ENCODE peak calls at places on chromosome 5, in four cellular contexts. One of them, this sample, is unnamed.

GRCh38 chr5:6713274-6714181 is at the start of gene TENT4A:
- DNase-seq in T-helper 1 cell: no peak
- DNase-seq in activated naive CD8-positive, alpha-beta T cell treated with anti-CD3 and anti-CD28 coated beads, Interleukin-2, amount 50 U/mL, for 16 hours: no peak
- DNase-seq in heart left ventricle: peak
- DNase-seq in this sample: no peak

GRCh38 chr5:54309751-54310432 is 481 bp downstream of the ARL15 start:
- DNase-seq in T-helper 1 cell: peak
- DNase-seq in activated naive CD8-positive, alpha-beta T cell treated with anti-CD3 and anti-CD28 coated beads, Interleukin-2, amount 50 U/mL, for 16 hours: no peak
- DNase-seq in heart left ventricle: peak
- DNase-seq in this sample: peak

GRCh38 chr5:116097301-116097700 is 12.5 kb downstream of the COMMD10 start:
- DNase-seq in T-helper 1 cell: no peak
- DNase-seq in activated naive CD8-positive, alpha-beta T cell treated with anti-CD3 and anti-CD28 coated beads, Interleukin-2, amount 50 U/mL, for 16 hours: no peak
- DNase-seq in heart left ventricle: no peak
- DNase-seq in this sample: no peak

GRCh38 chr5:107764976-107765684 is 94.4 kb upstream of the EFNA5 start:
- DNase-seq in T-helper 1 cell: no peak
- DNase-seq in activated naive CD8-positive, alpha-beta T cell treated with anti-CD3 and anti-CD28 coated beads, Interleukin-2, amount 50 U/mL, for 16 hours: no peak
- DNase-seq in heart left ventricle: no peak
- DNase-seq in this sample: no peak

GRCh38 chr5:178426326-178427130 is 163.7 kb downstream of the COL23A1 start:
- DNase-seq in T-helper 1 cell: no peak
- DNase-seq in activated naive CD8-positive, alpha-beta T cell treated with anti-CD3 and anti-CD28 coated beads, Interleukin-2, amount 50 U/mL, for 16 hours: no peak
- DNase-seq in heart left ventricle: no peak
- DNase-seq in this sample: no peak

GRCh38 chr5:88829053-88829452 is 53.9 kb downstream of the MEF2C start:
- DNase-seq in T-helper 1 cell: no peak
- DNase-seq in activated naive CD8-positive, alpha-beta T cell treated with anti-CD3 and anti-CD28 coated beads, Interleukin-2, amount 50 U/mL, for 16 hours: no peak
- DNase-seq in heart left ventricle: peak
- DNase-seq in this sample: no peak

GRCh38 chr5:155699385-155699784 is 627.6 kb upstream of the SGCD start:
- DNase-seq in T-helper 1 cell: no peak
- DNase-seq in activated naive CD8-positive, alpha-beta T cell treated with anti-CD3 and anti-CD28 coated beads, Interleukin-2, amount 50 U/mL, for 16 hours: no peak
- DNase-seq in heart left ventricle: no peak
- DNase-seq in this sample: no peak

GRCh38 chr5:124755565-124755964 is 9.1 kb upstream of the ZNF608 start:
- DNase-seq in T-helper 1 cell: no peak
- DNase-seq in activated naive CD8-positive, alpha-beta T cell treated with anti-CD3 and anti-CD28 coated beads, Interleukin-2, amount 50 U/mL, for 16 hours: no peak
- DNase-seq in heart left ventricle: no peak
- DNase-seq in this sample: no peak

GRCh38 chr5:124744170-124744911 is 2.1 kb downstream of the ZNF608 start:
- DNase-seq in T-helper 1 cell: no peak
- DNase-seq in activated naive CD8-positive, alpha-beta T cell treated with anti-CD3 and anti-CD28 coated beads, Interleukin-2, amount 50 U/mL, for 16 hours: no peak
- DNase-seq in heart left ventricle: peak
- DNase-seq in this sample: no peak

GRCh38 chr5:83586874-83587776 is 115.6 kb downstream of the VCAN start:
- DNase-seq in T-helper 1 cell: no peak
- DNase-seq in activated naive CD8-positive, alpha-beta T cell treated with anti-CD3 and anti-CD28 coated beads, Interleukin-2, amount 50 U/mL, for 16 hours: no peak
- DNase-seq in heart left ventricle: no peak
- DNase-seq in this sample: no peak

GRCh38 chr5:54669285-54669684 is 151.7 kb downstream of the SNX18 start:
- DNase-seq in T-helper 1 cell: no peak
- DNase-seq in activated naive CD8-positive, alpha-beta T cell treated with anti-CD3 and anti-CD28 coated beads, Interleukin-2, amount 50 U/mL, for 16 hours: no peak
- DNase-seq in heart left ventricle: no peak
- DNase-seq in this sample: no peak

GRCh38 chr5:134070979-134071849 is 43.3 kb upstream of the TCF7 start:
- DNase-seq in T-helper 1 cell: no peak
- DNase-seq in activated naive CD8-positive, alpha-beta T cell treated with anti-CD3 and anti-CD28 coated beads, Interleukin-2, amount 50 U/mL, for 16 hours: no peak
- DNase-seq in heart left ventricle: no peak
- DNase-seq in this sample: no peak

GRCh38 chr5:128782446-128782845 is 182.8 kb upstream of the SLC27A6 start:
- DNase-seq in T-helper 1 cell: no peak
- DNase-seq in activated naive CD8-positive, alpha-beta T cell treated with anti-CD3 and anti-CD28 coated beads, Interleukin-2, amount 50 U/mL, for 16 hours: no peak
- DNase-seq in heart left ventricle: peak
- DNase-seq in this sample: no peak

GRCh38 chr5:18171684-18172083 is 537.4 kb downstream of the TAF11L14 start:
- DNase-seq in T-helper 1 cell: no peak
- DNase-seq in activated naive CD8-positive, alpha-beta T cell treated with anti-CD3 and anti-CD28 coated beads, Interleukin-2, amount 50 U/mL, for 16 hours: no peak
- DNase-seq in heart left ventricle: no peak
- DNase-seq in this sample: no peak

GRCh38 chr5:131974956-131975726 is 29.7 kb upstream of the MEIKIN start:
- DNase-seq in T-helper 1 cell: peak
- DNase-seq in activated naive CD8-positive, alpha-beta T cell treated with anti-CD3 and anti-CD28 coated beads, Interleukin-2, amount 50 U/mL, for 16 hours: no peak
- DNase-seq in heart left ventricle: no peak
- DNase-seq in this sample: peak

GRCh38 chr5:9431496-9432258 is 114.2 kb downstream of the SEMA5A start:
- DNase-seq in T-helper 1 cell: no peak
- DNase-seq in activated naive CD8-positive, alpha-beta T cell treated with anti-CD3 and anti-CD28 coated beads, Interleukin-2, amount 50 U/mL, for 16 hours: no peak
- DNase-seq in heart left ventricle: no peak
- DNase-seq in this sample: no peak

GRCh38 chr5:74370168-74370567 is 270.4 kb downstream of the ENC1 start:
- DNase-seq in T-helper 1 cell: no peak
- DNase-seq in activated naive CD8-positive, alpha-beta T cell treated with anti-CD3 and anti-CD28 coated beads, Interleukin-2, amount 50 U/mL, for 16 hours: no peak
- DNase-seq in heart left ventricle: no peak
- DNase-seq in this sample: no peak

GRCh38 chr5:1334831-1335539 is 9.9 kb downstream of the CLPTM1L start:
- DNase-seq in T-helper 1 cell: no peak
- DNase-seq in activated naive CD8-positive, alpha-beta T cell treated with anti-CD3 and anti-CD28 coated beads, Interleukin-2, amount 50 U/mL, for 16 hours: no peak
- DNase-seq in heart left ventricle: no peak
- DNase-seq in this sample: no peak

GRCh38 chr5:96331210-96331609 is 101.8 kb downstream of the PCSK1 start:
- DNase-seq in T-helper 1 cell: no peak
- DNase-seq in activated naive CD8-positive, alpha-beta T cell treated with anti-CD3 and anti-CD28 coated beads, Interleukin-2, amount 50 U/mL, for 16 hours: no peak
- DNase-seq in heart left ventricle: no peak
- DNase-seq in this sample: no peak

GRCh38 chr5:168831438-168831837 is 252.3 kb upstream of the PANK3 start:
- DNase-seq in T-helper 1 cell: no peak
- DNase-seq in activated naive CD8-positive, alpha-beta T cell treated with anti-CD3 and anti-CD28 coated beads, Interleukin-2, amount 50 U/mL, for 16 hours: no peak
- DNase-seq in heart left ventricle: no peak
- DNase-seq in this sample: no peak

GRCh38 chr5:56481147-56481997 is 248.2 kb upstream of the ANKRD55 start:
- DNase-seq in T-helper 1 cell: no peak
- DNase-seq in activated naive CD8-positive, alpha-beta T cell treated with anti-CD3 and anti-CD28 coated beads, Interleukin-2, amount 50 U/mL, for 16 hours: no peak
- DNase-seq in heart left ventricle: peak
- DNase-seq in this sample: peak

GRCh38 chr5:145345883-145346282 is 489.3 kb downstream of the PRELID2 start:
- DNase-seq in T-helper 1 cell: no peak
- DNase-seq in activated naive CD8-positive, alpha-beta T cell treated with anti-CD3 and anti-CD28 coated beads, Interleukin-2, amount 50 U/mL, for 16 hours: no peak
- DNase-seq in heart left ventricle: no peak
- DNase-seq in this sample: no peak

GRCh38 chr5:136169218-136169617 is 23.7 kb downstream of the SMIM32 start:
- DNase-seq in T-helper 1 cell: no peak
- DNase-seq in activated naive CD8-positive, alpha-beta T cell treated with anti-CD3 and anti-CD28 coated beads, Interleukin-2, amount 50 U/mL, for 16 hours: no peak
- DNase-seq in heart left ventricle: no peak
- DNase-seq in this sample: no peak

GRCh38 chr5:107251151-107251550 is 419.6 kb downstream of the EFNA5 start:
- DNase-seq in T-helper 1 cell: no peak
- DNase-seq in activated naive CD8-positive, alpha-beta T cell treated with anti-CD3 and anti-CD28 coated beads, Interleukin-2, amount 50 U/mL, for 16 hours: no peak
- DNase-seq in heart left ventricle: no peak
- DNase-seq in this sample: no peak

GRCh38 chr5:139745800-139746690 is 49.6 kb upstream of the PSD2 start:
- DNase-seq in T-helper 1 cell: peak
- DNase-seq in activated naive CD8-positive, alpha-beta T cell treated with anti-CD3 and anti-CD28 coated beads, Interleukin-2, amount 50 U/mL, for 16 hours: no peak
- DNase-seq in heart left ventricle: peak
- DNase-seq in this sample: peak

GRCh38 chr5:7244977-7245376 is 151.0 kb upstream of the ADCY2 start:
- DNase-seq in T-helper 1 cell: no peak
- DNase-seq in activated naive CD8-positive, alpha-beta T cell treated with anti-CD3 and anti-CD28 coated beads, Interleukin-2, amount 50 U/mL, for 16 hours: no peak
- DNase-seq in heart left ventricle: no peak
- DNase-seq in this sample: no peak

GRCh38 chr5:110846621-110847020 is 107.8 kb downstream of the SLC25A46 start:
- DNase-seq in T-helper 1 cell: no peak
- DNase-seq in activated naive CD8-positive, alpha-beta T cell treated with anti-CD3 and anti-CD28 coated beads, Interleukin-2, amount 50 U/mL, for 16 hours: no peak
- DNase-seq in heart left ventricle: no peak
- DNase-seq in this sample: no peak

GRCh38 chr5:55062039-55062779 is 38.2 kb downstream of the GZMK start:
- DNase-seq in T-helper 1 cell: peak
- DNase-seq in activated naive CD8-positive, alpha-beta T cell treated with anti-CD3 and anti-CD28 coated beads, Interleukin-2, amount 50 U/mL, for 16 hours: peak
- DNase-seq in heart left ventricle: no peak
- DNase-seq in this sample: peak